ENCODE peak calls at places on chromosomes 2 and 18, in nine cellular contexts. W is AG09319, Y is H9, J is WERI-Rb-1, C is coronary artery, M is fibroblast of the aortic adventitia, P is cardiac fibroblast, Q is chondrocyte, G is foreskin fibroblast. U is an unnamed sample.

GRCh38 chr2:64327510-64328414 is 126.2 kb upstream of the LGALSL start:
- DNase-seq in W (no peak), Y (peak; percentile 46), J (peak; percentile 58), C (no peak), M (no peak), P (peak; percentile 50), Q (no peak), G (peak; percentile 43), U (no peak)

GRCh38 chr2:148042219-148042618 is 21.3 kb downstream of the MBD5 start:
- DNase-seq in W (no peak), Y (no peak), J (no peak), C (no peak), M (no peak), P (no peak), Q (no peak), G (peak; percentile 19), U (no peak)

GRCh38 chr2:71925268-71926097 is 222.2 kb downstream of the CYP26B1 start:
- DNase-seq in W (no peak), Y (peak; percentile 25), J (peak; percentile 5), C (peak; percentile 69), M (no peak), P (peak; percentile 40), Q (no peak), G (no peak), U (peak; percentile 89)

GRCh38 chr18:3269241-3269640 is 7.3 kb downstream of the MYL12B start:
- DNase-seq in W (no peak), Y (no peak), J (no peak), C (no peak), M (no peak), P (no peak), Q (no peak), G (peak; percentile 43), U (peak; percentile 71)

GRCh38 chr2:196586511-196586991 is 53.0 kb upstream of the CCDC150 start:
- DNase-seq in W (no peak), Y (no peak), J (no peak), C (no peak), M (peak; percentile 84), P (peak; percentile 87), Q (no peak), G (peak; percentile 81), U (peak; percentile 83)

GRCh38 chr2:97740590-97741182 is 27.3 kb downstream of the ZAP70 start:
- DNase-seq in W (no peak), Y (peak; percentile 80), J (peak; percentile 91), C (no peak), M (peak; percentile 33), P (peak; percentile 27), Q (no peak), G (peak; percentile 43), U (peak; percentile 97)

GRCh38 chr2:10757814-10758286 is 36.4 kb downstream of the ATP6V1C2 start:
- DNase-seq in W (no peak), Y (no peak), J (no peak), C (no peak), M (no peak), P (no peak), Q (peak; percentile 30), G (no peak), U (no peak)

GRCh38 chr18:57436193-57436964 is 1.2 kb downstream of the ONECUT2 start:
- DNase-seq in W (no peak), Y (no peak), J (no peak), C (no peak), M (no peak), P (no peak), Q (no peak), G (no peak), U (no peak)

GRCh38 chr2:165874445-165875039 is 79.0 kb downstream of the TTC21B start:
- DNase-seq in W (no peak), Y (no peak), J (no peak), C (no peak), M (peak; percentile 78), P (peak; percentile 80), Q (no peak), G (peak; percentile 75), U (no peak)

GRCh38 chr2:31078579-31079105 is 59.6 kb downstream of the GALNT14 start:
- DNase-seq in W (no peak), Y (no peak), J (no peak), C (no peak), M (no peak), P (no peak), Q (no peak), G (peak; percentile 70), U (no peak)

GRCh38 chr2:96737831-96738230 is 2.0 kb downstream of the LMAN2L start:
- DNase-seq in W (no peak), Y (no peak), J (no peak), C (no peak), M (no peak), P (no peak), Q (no peak), G (no peak), U (no peak)

GRCh38 chr2:96739051-96739632 is 722 bp downstream of the LMAN2L start:
- DNase-seq in W (no peak), Y (no peak), J (no peak), C (no peak), M (peak; percentile 13), P (peak; percentile 16), Q (no peak), G (peak; percentile 24), U (peak; percentile 17)

GRCh38 chr2:96734899-96735585 is 4.8 kb downstream of the LMAN2L start:
- DNase-seq in W (peak; percentile 28), Y (no peak), J (no peak), C (no peak), M (peak; percentile 76), P (no peak), Q (no peak), G (no peak), U (no peak)

GRCh38 chr2:96737251-96737650 is 2.6 kb downstream of the LMAN2L start:
- DNase-seq in W (no peak), Y (no peak), J (no peak), C (no peak), M (no peak), P (no peak), Q (no peak), G (no peak), U (no peak)

DNA sequence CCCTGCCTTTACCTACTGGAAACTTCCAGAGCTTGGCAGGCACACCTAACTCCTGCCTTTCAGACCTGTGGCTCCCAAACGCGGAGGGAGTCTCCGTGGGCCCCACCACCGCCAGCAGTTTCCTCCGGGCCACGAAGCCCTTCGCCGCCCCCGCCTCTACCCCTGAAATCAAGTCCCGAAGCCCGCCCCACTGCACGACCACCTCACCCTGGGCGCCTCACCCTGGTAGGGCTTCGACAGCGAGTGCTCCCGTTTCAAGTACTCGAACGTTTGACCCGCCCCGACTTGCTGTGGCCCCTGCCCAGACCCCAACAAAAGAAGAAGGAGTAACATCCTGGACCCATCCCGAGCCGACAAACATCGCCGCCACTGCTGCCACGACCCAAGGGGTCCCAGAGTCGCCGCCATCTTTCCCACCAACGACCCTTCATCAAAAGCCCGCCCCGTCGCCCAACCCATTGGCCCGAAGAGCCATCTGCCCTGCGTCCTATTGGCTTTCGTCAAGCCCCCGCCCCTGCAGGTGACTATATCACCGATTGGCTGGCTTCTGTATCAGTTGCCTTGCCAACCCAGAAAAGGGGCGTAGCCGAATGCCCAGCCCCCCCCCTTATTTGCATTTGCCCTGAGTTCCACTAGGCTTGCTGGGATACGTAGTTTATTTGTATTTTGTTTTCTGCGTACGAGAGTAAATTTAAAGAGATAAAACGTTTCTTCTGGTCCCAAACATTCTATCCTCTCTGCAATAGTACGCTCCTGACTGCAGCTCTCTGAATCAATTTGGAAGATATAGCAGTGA is at the start of gene LMAN2L:
- DNase-seq in W (peak; percentile 93), Y (peak; percentile 98), J (peak; percentile 98), C (peak; percentile 99), M (peak; percentile 96), P (peak; percentile 97), Q (peak; percentile 99), G (peak; percentile 99), U (peak; percentile 98)
- TF ChIP-seq CTCF in W (no peak), Y (no peak), J (peak; percentile 13), C (no peak), M (no peak), P (no peak), Q (peak; percentile 49), G (no peak), U (no peak)

GRCh38 chr2:187577310-187577709 is 23.1 kb upstream of the TFPI start:
- DNase-seq in W (no peak), Y (no peak), J (no peak), C (no peak), M (no peak), P (peak; percentile 33), Q (no peak), G (no peak), U (no peak)
- TF ChIP-seq CTCF in W (no peak), Y (peak; percentile 45), J (no peak), C (no peak), M (no peak), P (peak; percentile 12), Q (peak; percentile 41), G (no peak), U (no peak)

DNA sequence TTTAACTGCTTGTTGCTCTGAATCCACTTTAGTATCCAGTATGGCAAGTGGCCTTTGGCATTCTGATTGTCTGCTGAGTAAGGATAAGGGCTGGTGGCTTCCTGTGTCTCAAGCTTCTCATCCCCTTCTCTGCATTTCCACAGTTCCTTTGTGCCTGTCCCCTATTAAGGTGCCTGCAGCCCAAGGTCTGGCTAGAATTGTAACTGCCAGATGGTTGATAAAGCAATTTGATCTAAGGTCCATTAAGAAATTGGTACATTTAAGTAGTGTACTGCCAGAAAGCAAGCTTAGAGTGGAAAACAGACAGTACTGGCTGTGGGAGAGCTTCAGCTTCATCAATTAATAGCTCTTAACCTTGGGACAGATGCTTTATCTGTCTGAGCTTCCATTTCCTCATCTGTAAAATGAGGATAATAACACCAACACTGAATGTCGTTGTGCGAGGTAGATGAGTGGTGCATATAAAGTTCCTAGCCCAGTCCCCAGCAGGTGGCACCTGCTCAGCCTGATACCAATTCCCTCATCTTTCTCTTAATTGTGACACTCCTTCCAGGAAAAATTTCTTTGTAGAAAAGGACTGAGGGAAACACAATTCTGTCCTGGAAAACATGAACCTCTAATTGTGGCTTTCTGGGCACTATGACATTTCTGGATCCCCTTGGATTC is 570.6 kb upstream of the GCFC2 start:
- DNase-seq in W (no peak), Y (no peak), J (peak; percentile 89), C (no peak), M (no peak), P (no peak), Q (no peak), G (no peak), U (no peak)
- TF ChIP-seq CTCF in W (no peak), Y (no peak), J (peak; percentile 63), C (no peak), M (no peak), P (no peak), Q (no peak), G (no peak), U (no peak)

GRCh38 chr2:25570161-25570840 is 103.1 kb downstream of the DTNB start:
- DNase-seq in W (no peak), Y (no peak), J (no peak), C (no peak), M (peak; percentile 40), P (peak; percentile 54), Q (no peak), G (peak; percentile 71), U (no peak)

GRCh38 chr2:25572638-25573037 is 100.7 kb downstream of the DTNB start:
- DNase-seq in W (no peak), Y (no peak), J (no peak), C (no peak), M (peak; percentile 21), P (no peak), Q (no peak), G (peak; percentile 63), U (no peak)

GRCh38 chr2:25566694-25567093 is 106.7 kb downstream of the DTNB start:
- DNase-seq in W (no peak), Y (no peak), J (no peak), C (no peak), M (peak; percentile 35), P (peak; percentile 58), Q (no peak), G (peak; percentile 56), U (no peak)

GRCh38 chr2:25566094-25566493 is 107.3 kb downstream of the DTNB start:
- DNase-seq in W (no peak), Y (no peak), J (no peak), C (no peak), M (no peak), P (no peak), Q (no peak), G (no peak), U (no peak)

GRCh38 chr2:25567406-25567805 is 106.0 kb downstream of the DTNB start:
- DNase-seq in W (no peak), Y (no peak), J (no peak), C (no peak), M (peak; percentile 83), P (peak; percentile 70), Q (no peak), G (peak; percentile 70), U (no peak)
- TF ChIP-seq CTCF in W (peak; percentile 43), Y (peak; percentile 64), J (peak; percentile 32), C (no peak), M (peak; percentile 60), P (peak; percentile 40), Q (peak; percentile 84), G (peak; percentile 39), U (peak; percentile 58)